ENCODE peak calls at places on chromosomes 4 and X, in five cellular contexts. One of them, this sample, is unnamed.
A peak's percentile ranks its signal among the peaks of the same experiment; 100 is the strongest.

GRCh38 chr4:150234246-150234645 is 156.0 kb downstream of the DCLK2 start:
- DNase-seq in Panc1: no peak
- DNase-seq in activated CD8-positive, alpha-beta memory T cell treated with anti-CD3 and anti-CD28 coated beads for 48 hours: no peak
- DNase-seq in NK-92 treated with Interleukin-12 subunit alpha and Interleukin-12 subunit beta, amount 100 ng/mL, for 24 hours: no peak
- DNase-seq in activated B cell treated with CpG ODN at 0.5 μM for 24 hours: no peak
- DNase-seq in this sample: peak; percentile 32

GRCh38 chr4:139115226-139115625 is 61.8 kb downstream of the ELF2 start:
- DNase-seq in Panc1: no peak
- DNase-seq in activated CD8-positive, alpha-beta memory T cell treated with anti-CD3 and anti-CD28 coated beads for 48 hours: no peak
- DNase-seq in NK-92 treated with Interleukin-12 subunit alpha and Interleukin-12 subunit beta, amount 100 ng/mL, for 24 hours: no peak
- DNase-seq in activated B cell treated with CpG ODN at 0.5 μM for 24 hours: no peak
- DNase-seq in this sample: no peak

GRCh38 chr4:123557857-123558536 is 161.4 kb downstream of the SPRY1 start:
- DNase-seq in Panc1: no peak
- DNase-seq in activated CD8-positive, alpha-beta memory T cell treated with anti-CD3 and anti-CD28 coated beads for 48 hours: no peak
- DNase-seq in NK-92 treated with Interleukin-12 subunit alpha and Interleukin-12 subunit beta, amount 100 ng/mL, for 24 hours: no peak
- DNase-seq in activated B cell treated with CpG ODN at 0.5 μM for 24 hours: no peak
- DNase-seq in this sample: no peak

GRCh38 chrX:41389311-41389888 is 55.4 kb downstream of the DDX3X start:
- DNase-seq in Panc1: no peak
- DNase-seq in activated CD8-positive, alpha-beta memory T cell treated with anti-CD3 and anti-CD28 coated beads for 48 hours: no peak
- DNase-seq in NK-92 treated with Interleukin-12 subunit alpha and Interleukin-12 subunit beta, amount 100 ng/mL, for 24 hours: no peak
- DNase-seq in activated B cell treated with CpG ODN at 0.5 μM for 24 hours: no peak
- DNase-seq in this sample: no peak

GRCh38 chr4:95596676-95597075 is 47.9 kb upstream of the UNC5C start:
- DNase-seq in Panc1: no peak
- DNase-seq in activated CD8-positive, alpha-beta memory T cell treated with anti-CD3 and anti-CD28 coated beads for 48 hours: no peak
- DNase-seq in NK-92 treated with Interleukin-12 subunit alpha and Interleukin-12 subunit beta, amount 100 ng/mL, for 24 hours: no peak
- DNase-seq in activated B cell treated with CpG ODN at 0.5 μM for 24 hours: no peak
- DNase-seq in this sample: no peak

GRCh38 chr4:176499518-176499917 is 179.8 kb downstream of the SPCS3 start:
- DNase-seq in Panc1: no peak
- DNase-seq in activated CD8-positive, alpha-beta memory T cell treated with anti-CD3 and anti-CD28 coated beads for 48 hours: no peak
- DNase-seq in NK-92 treated with Interleukin-12 subunit alpha and Interleukin-12 subunit beta, amount 100 ng/mL, for 24 hours: no peak
- DNase-seq in activated B cell treated with CpG ODN at 0.5 μM for 24 hours: no peak
- DNase-seq in this sample: peak; percentile 43

GRCh38 chrX:9966775-9967408 is at the start of gene CLDN34:
- DNase-seq in Panc1: no peak
- DNase-seq in activated CD8-positive, alpha-beta memory T cell treated with anti-CD3 and anti-CD28 coated beads for 48 hours: no peak
- DNase-seq in NK-92 treated with Interleukin-12 subunit alpha and Interleukin-12 subunit beta, amount 100 ng/mL, for 24 hours: no peak
- DNase-seq in activated B cell treated with CpG ODN at 0.5 μM for 24 hours: no peak
- DNase-seq in this sample: no peak

GRCh38 chr4:113358784-113359183 is 309.3 kb downstream of the ANK2 start:
- DNase-seq in Panc1: no peak
- DNase-seq in activated CD8-positive, alpha-beta memory T cell treated with anti-CD3 and anti-CD28 coated beads for 48 hours: no peak
- DNase-seq in NK-92 treated with Interleukin-12 subunit alpha and Interleukin-12 subunit beta, amount 100 ng/mL, for 24 hours: no peak
- DNase-seq in activated B cell treated with CpG ODN at 0.5 μM for 24 hours: no peak
- DNase-seq in this sample: peak; percentile 20

GRCh38 chr4:118086334-118086733 is 52.0 kb downstream of the NDST3 start:
- DNase-seq in Panc1: no peak
- DNase-seq in activated CD8-positive, alpha-beta memory T cell treated with anti-CD3 and anti-CD28 coated beads for 48 hours: no peak
- DNase-seq in NK-92 treated with Interleukin-12 subunit alpha and Interleukin-12 subunit beta, amount 100 ng/mL, for 24 hours: no peak
- DNase-seq in activated B cell treated with CpG ODN at 0.5 μM for 24 hours: no peak
- DNase-seq in this sample: peak; percentile 60